ENCODE peak calls at places on chromosomes 6 and 20, in ten cellular contexts. O, B, K, Y, V, Q, L, S, A and P are unnamed samples.

GRCh38 chr6:111031151-111031550 is 49.3 kb downstream of the RPF2 start:
- DNase-seq in O (no peak), B (no peak), K (no peak), Y (no peak), V (no peak), Q (no peak), L (no peak), S (no peak), A (no peak), P (no peak)

GRCh38 chr6:168695701-168696100 is 254.7 kb downstream of the SMOC2 start:
- DNase-seq in O (no peak), B (no peak), K (no peak), Y (no peak), V (no peak), Q (peak; percentile 14), L (no peak), S (no peak), A (no peak), P (no peak)

GRCh38 chr6:98272061-98272460 is 562.3 kb upstream of the POU3F2 start:
- DNase-seq in O (no peak), B (no peak), K (no peak), Y (no peak), V (no peak), Q (no peak), L (no peak), S (no peak), A (no peak), P (no peak)

GRCh38 chr6:170011233-170012142 is 260.1 kb downstream of the ERMARD start:
- DNase-seq in O (peak; percentile 59), B (peak; percentile 22), K (no peak), Y (peak; percentile 93), V (peak; percentile 51), Q (no peak), L (no peak), S (peak; percentile 12), A (no peak), P (no peak)

GRCh38 chr20:33443006-33443511 is 504 bp downstream of the SNTA1 start:
- DNase-seq in O (no peak), B (peak; percentile 27), K (no peak), Y (peak; percentile 84), V (no peak), Q (peak; percentile 36), L (no peak), S (peak; percentile 29), A (no peak), P (peak; percentile 72)

GRCh38 chr6:87291879-87292278 is 30.5 kb upstream of the SMIM8 start:
- DNase-seq in O (no peak), B (no peak), K (no peak), Y (no peak), V (no peak), Q (no peak), L (no peak), S (no peak), A (no peak), P (no peak)

GRCh38 chr6:11634110-11634509 is 96.6 kb downstream of the TMEM170B start:
- DNase-seq in O (no peak), B (no peak), K (no peak), Y (no peak), V (no peak), Q (no peak), L (no peak), S (no peak), A (no peak), P (no peak)

GRCh38 chr6:111642463-111643158 is 36.9 kb upstream of the TRAF3IP2 start:
- DNase-seq in O (peak; percentile 79), B (peak; percentile 50), K (peak; percentile 90), Y (no peak), V (peak; percentile 76), Q (peak; percentile 61), L (peak; percentile 84), S (peak; percentile 84), A (peak; percentile 67), P (peak; percentile 74)

GRCh38 chr20:59051666-59052065 is 9.1 kb upstream of the PRELID3B start:
- DNase-seq in O (no peak), B (no peak), K (no peak), Y (no peak), V (no peak), Q (no peak), L (no peak), S (no peak), A (no peak), P (no peak)

GRCh38 chr20:59050437-59050836 is 7.9 kb upstream of the PRELID3B start:
- DNase-seq in O (no peak), B (no peak), K (no peak), Y (no peak), V (no peak), Q (no peak), L (no peak), S (no peak), A (no peak), P (no peak)

DNA sequence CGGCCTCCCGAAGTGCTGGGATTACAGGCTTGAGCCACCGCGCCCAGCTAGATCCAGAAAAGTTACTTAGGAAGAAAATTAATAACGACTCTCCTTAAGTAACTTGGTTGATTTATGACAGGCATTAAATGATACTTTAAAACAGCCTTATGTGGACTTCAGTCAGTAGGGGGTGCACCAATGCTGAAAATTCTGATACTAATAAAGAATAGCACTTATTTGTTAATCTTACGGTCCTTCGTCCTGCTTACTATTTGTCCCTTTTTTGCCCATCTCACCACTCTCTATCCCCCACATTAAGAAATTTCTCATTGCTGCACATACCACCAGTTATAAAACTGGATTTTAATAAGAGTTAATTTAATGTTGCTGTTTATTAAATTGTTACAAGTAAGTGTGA is 12.7 kb upstream of the PRELID3B start:
- DNase-seq in O (peak; percentile 51), B (no peak), K (peak; percentile 61), Y (no peak), V (no peak), Q (no peak), L (peak; percentile 47), S (no peak), A (no peak), P (no peak)
- TF ChIP-seq CTCF in O (peak; percentile 24), B (no peak), K (peak; percentile 37), Y (no peak), V (peak; percentile 23), Q (peak; percentile 11), L (peak; percentile 48), S (no peak), A (peak; percentile 14), P (peak; percentile 34)

DNA sequence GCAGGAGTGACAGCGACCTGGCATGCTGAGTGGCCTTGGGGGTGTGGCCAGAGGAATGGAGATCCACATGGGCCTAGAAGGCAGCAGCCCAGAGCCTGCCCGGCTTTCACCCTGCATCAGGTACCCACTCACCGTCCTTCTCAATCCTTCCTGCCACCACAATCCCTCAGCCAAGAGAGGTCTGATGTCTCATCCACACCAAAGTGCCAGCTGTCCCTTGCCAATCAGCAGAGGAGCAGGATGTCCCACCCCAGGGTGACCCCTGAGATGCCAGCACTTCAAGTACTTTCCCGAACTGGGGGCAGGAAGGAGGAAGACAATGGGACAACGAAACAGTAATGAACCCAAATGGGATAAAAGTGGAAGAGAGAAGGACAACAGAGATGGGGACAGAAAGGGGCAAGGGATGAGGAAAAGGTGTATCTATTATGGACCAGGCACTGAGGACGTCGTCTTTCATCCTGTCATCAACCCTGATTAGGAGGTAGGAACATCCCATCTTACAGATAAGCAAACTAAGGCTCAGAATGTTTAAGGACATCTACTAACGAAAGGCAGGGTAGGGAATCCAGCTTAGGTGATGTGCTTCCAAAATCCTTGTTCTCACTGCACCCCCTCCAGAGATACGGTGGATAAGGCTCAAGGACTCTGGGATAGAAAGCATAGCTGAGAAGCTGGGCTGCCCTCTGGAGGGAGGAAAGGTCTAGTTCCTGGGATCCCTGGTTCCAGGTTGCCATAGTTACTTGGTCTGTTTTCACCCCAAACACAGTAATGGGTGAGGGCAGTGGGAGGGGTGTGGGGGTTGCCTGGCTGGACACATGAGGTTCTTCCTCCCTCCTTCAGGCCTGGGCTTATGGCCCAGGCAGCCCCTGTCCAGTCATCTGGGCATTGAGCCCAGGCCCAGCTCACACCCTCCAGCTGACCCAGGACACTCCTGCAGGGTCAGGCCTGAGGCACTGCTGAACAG is 4.5 kb upstream of the TNXB start:
- DNase-seq in O (no peak), B (no peak), K (peak; percentile 98), Y (peak; percentile 94), V (peak; percentile 77), Q (peak; percentile 83), L (peak; percentile 98), S (peak; percentile 65), A (peak; percentile 75), P (peak; percentile 82)
- TF ChIP-seq CTCF in O (no peak), B (no peak), K (peak; percentile 71), Y (peak; percentile 34), V (peak; percentile 3), Q (no peak), L (peak; percentile 70), S (no peak), A (no peak), P (peak; percentile 37)

DNA sequence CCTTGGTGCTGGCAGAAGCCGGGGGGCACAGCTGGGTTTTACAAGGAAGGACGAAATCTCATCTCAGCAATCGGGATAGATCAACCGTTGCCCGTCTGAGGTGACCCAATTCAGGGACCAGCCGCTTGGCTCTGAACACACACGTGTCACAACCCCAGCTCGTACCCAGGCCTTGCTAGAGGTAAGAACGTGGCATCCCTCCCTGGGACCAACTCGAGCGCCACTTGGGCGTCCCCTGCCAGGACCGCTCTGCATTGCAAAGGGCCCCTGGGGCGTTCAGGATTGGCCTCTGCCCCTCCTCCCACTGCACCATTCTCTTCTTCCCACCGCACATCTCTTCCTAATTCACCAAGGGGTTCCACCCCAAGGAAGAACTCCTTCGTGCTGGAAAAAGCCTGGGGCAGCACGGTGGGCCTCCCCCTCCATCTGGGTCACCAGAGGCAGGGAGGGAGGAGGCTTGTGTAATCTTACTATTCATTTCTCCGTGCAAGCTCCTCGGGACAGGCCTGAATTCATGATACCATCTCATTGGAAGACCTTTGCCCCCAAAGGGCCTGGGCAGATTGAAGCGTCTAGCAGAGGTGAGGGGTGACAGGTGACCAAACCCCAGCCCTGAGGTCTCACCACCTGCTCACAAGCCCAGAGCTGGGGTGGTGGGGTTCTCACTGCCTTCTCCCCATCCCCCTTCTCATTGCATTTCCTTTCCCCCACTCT is 136.8 kb downstream of the LY86 start:
- DNase-seq in O (no peak), B (peak; percentile 17), K (no peak), Y (peak; percentile 75), V (no peak), Q (no peak), L (no peak), S (no peak), A (no peak), P (no peak)
- TF ChIP-seq CTCF in O (no peak), B (no peak), K (no peak), Y (no peak), V (no peak), Q (no peak), L (no peak), S (no peak), A (no peak), P (no peak)

GRCh38 chr6:91166271-91166670 is 579.4 kb upstream of the MAP3K7 start:
- DNase-seq in O (no peak), B (no peak), K (no peak), Y (no peak), V (no peak), Q (no peak), L (no peak), S (no peak), A (no peak), P (no peak)

GRCh38 chr6:91164105-91164504 is 577.2 kb upstream of the MAP3K7 start:
- DNase-seq in O (no peak), B (no peak), K (no peak), Y (no peak), V (no peak), Q (no peak), L (no peak), S (no peak), A (no peak), P (no peak)

GRCh38 chr6:91173651-91174050 is 586.8 kb upstream of the MAP3K7 start:
- DNase-seq in O (no peak), B (no peak), K (no peak), Y (no peak), V (no peak), Q (no peak), L (no peak), S (no peak), A (no peak), P (no peak)

GRCh38 chr6:91167846-91168245 is 581.0 kb upstream of the MAP3K7 start:
- DNase-seq in O (no peak), B (no peak), K (no peak), Y (no peak), V (no peak), Q (no peak), L (no peak), S (no peak), A (no peak), P (peak; percentile 6)
- TF ChIP-seq CTCF in O (peak; percentile 8), B (no peak), K (no peak), Y (no peak), V (no peak), Q (no peak), L (peak; percentile 9), S (no peak), A (no peak), P (peak; percentile 31)